ENCODE peak calls at places on chromosomes 6 and 20, in four cellular contexts. I is HuH-7.5; Y is activated T-cell treated with anti-CD3 and anti-CD28 coated beads, Interleukin-2, amount 50 U/mL, for 24 hours; R is GM23338. L is an unnamed sample.

GRCh38 chr6:113558966-113559365 is 298.2 kb upstream of the MARCKS start:
- DNase-seq in I (no peak), Y (no peak), R (no peak), L (no peak)

GRCh38 chr6:32920610-32921188 is 20.1 kb downstream of the HLA-DMB start:
- DNase-seq in I (no peak), Y (no peak), R (no peak), L (no peak)

GRCh38 chr6:20542927-20543602 is 8.8 kb downstream of the CDKAL1 start:
- DNase-seq in I (no peak), Y (no peak), R (no peak), L (peak)

GRCh38 chr20:14307956-14308355 is 29.5 kb downstream of the FLRT3 start:
- DNase-seq in I (no peak), Y (no peak), R (no peak), L (no peak)

GRCh38 chr20:2840967-2841531 is 504 bp downstream of the VPS16 start:
- DNase-seq in I (peak), Y (no peak), R (peak), L (peak)

GRCh38 chr6:36035240-36035639 is 7.6 kb downstream of the MAPK14 start:
- DNase-seq in I (no peak), Y (no peak), R (no peak), L (no peak)

GRCh38 chr6:149248688-149249369 is 68.7 kb upstream of the TAB2 start:
- DNase-seq in I (no peak), Y (no peak), R (no peak), L (no peak)

GRCh38 chr6:5537967-5538366 is 276.7 kb downstream of the FARS2 start:
- DNase-seq in I (no peak), Y (no peak), R (no peak), L (no peak)

GRCh38 chr20:16712541-16712947 is 17.3 kb upstream of the SNRPB2 start:
- DNase-seq in I (no peak), Y (no peak), R (no peak), L (no peak)

GRCh38 chr6:41122918-41123317 is 31.2 kb downstream of the TREML1 start:
- DNase-seq in I (no peak), Y (no peak), R (no peak), L (no peak)

GRCh38 chr6:121732641-121733040 is 297.2 kb downstream of the GJA1 start:
- DNase-seq in I (no peak), Y (no peak), R (no peak), L (peak)

GRCh38 chr6:1630771-1631217 is 21.1 kb downstream of the FOXC1 start:
- DNase-seq in I (no peak), Y (no peak), R (no peak), L (peak)

GRCh38 chr6:169722362-169723199 is 1.7 kb downstream of the PHF10 start:
- DNase-seq in I (peak), Y (peak), R (peak), L (peak)

GRCh38 chr6:159168536-159169192 is 536 bp upstream of the FNDC1 start:
- DNase-seq in I (no peak), Y (no peak), R (peak), L (peak)

GRCh38 chr20:60053125-60053812 is 95.0 kb downstream of the CDH26 start:
- DNase-seq in I (no peak), Y (no peak), R (no peak), L (no peak)

GRCh38 chr6:79033279-79033678 is 44.8 kb downstream of the PHIP start:
- DNase-seq in I (no peak), Y (no peak), R (no peak), L (no peak)

GRCh38 chr20:51463560-51463959 is 79.0 kb downstream of the NFATC2 start:
- DNase-seq in I (no peak), Y (no peak), R (no peak), L (no peak)

GRCh38 chr6:153210083-153210482 is 79.0 kb upstream of the RGS17 start:
- DNase-seq in I (no peak), Y (no peak), R (no peak), L (peak)

GRCh38 chr6:129575378-129576118 is 134.4 kb downstream of the ARHGAP18 start:
- DNase-seq in I (peak), Y (no peak), R (peak), L (peak)

GRCh38 chr6:2127484-2127911 is 117.9 kb downstream of the GMDS start:
- DNase-seq in I (no peak), Y (peak), R (no peak), L (no peak)

GRCh38 chr6:13760948-13761347 is 49.3 kb upstream of the RANBP9 start:
- DNase-seq in I (no peak), Y (no peak), R (no peak), L (peak)

GRCh38 chr6:52293067-52293466 is 8.5 kb upstream of the MCM3 start:
- DNase-seq in I (no peak), Y (no peak), R (no peak), L (no peak)

GRCh38 chr20:48131581-48131980 is 346.3 kb upstream of the SULF2 start:
- DNase-seq in I (no peak), Y (no peak), R (no peak), L (no peak)

GRCh38 chr6:112258636-112259336 is 4.4 kb upstream of the LAMA4 start:
- DNase-seq in I (no peak), Y (no peak), R (no peak), L (no peak)

GRCh38 chr6:95203153-95203754 is 374.1 kb upstream of the MANEA start:
- DNase-seq in I (peak), Y (no peak), R (peak), L (no peak)

GRCh38 chr6:31829633-31830492 is 2.3 kb downstream of the HSPA1B start:
- DNase-seq in I (no peak), Y (peak), R (peak), L (peak)

GRCh38 chr6:31107052-31107451 is 5.3 kb downstream of the C6orf15 start:
- DNase-seq in I (no peak), Y (no peak), R (no peak), L (peak)

GRCh38 chr6:111520519-111520918 is 37.5 kb upstream of the REV3L start:
- DNase-seq in I (no peak), Y (no peak), R (no peak), L (no peak)